ENCODE peak calls at places on chromosomes 4 and X, in five cellular contexts. One of them, this sample, is unnamed.

GRCh38 chr4:74632634-74633033 is 161.7 kb downstream of the BTC start:
- DNase-seq in activated CD8-positive, alpha-beta memory T cell treated with anti-CD3 and anti-CD28 coated beads for 48 hours: no peak
- DNase-seq in hippocampal formation: no peak
- DNase-seq in endothelial cell: no peak
- DNase-seq in CD4-positive, alpha-beta memory T cell: peak
- DNase-seq in this sample: no peak

GRCh38 chrX:38694394-38694793 is 106.9 kb upstream of the MID1IP1 start:
- DNase-seq in CD4-positive, alpha-beta memory T cell: no peak
- DNase-seq in activated CD8-positive, alpha-beta memory T cell treated with anti-CD3 and anti-CD28 coated beads for 48 hours: no peak
- DNase-seq in endothelial cell: no peak
- DNase-seq in hippocampal formation: no peak
- DNase-seq in this sample: no peak

GRCh38 chr4:87024181-87024580 is 89.4 kb downstream of the AFF1 start:
- DNase-seq in hippocampal formation: no peak
- DNase-seq in CD4-positive, alpha-beta memory T cell: no peak
- DNase-seq in endothelial cell: no peak
- DNase-seq in activated CD8-positive, alpha-beta memory T cell treated with anti-CD3 and anti-CD28 coated beads for 48 hours: no peak
- DNase-seq in this sample: no peak

GRCh38 chr4:85756938-85757337 is 282.0 kb downstream of the ARHGAP24 start:
- DNase-seq in CD4-positive, alpha-beta memory T cell: no peak
- DNase-seq in endothelial cell: peak
- DNase-seq in hippocampal formation: no peak
- DNase-seq in activated CD8-positive, alpha-beta memory T cell treated with anti-CD3 and anti-CD28 coated beads for 48 hours: no peak
- DNase-seq in this sample: no peak

GRCh38 chr4:163166041-163166579 is 580 bp downstream of the NAF1 start:
- DNase-seq in hippocampal formation: no peak
- DNase-seq in endothelial cell: peak
- DNase-seq in CD4-positive, alpha-beta memory T cell: peak
- DNase-seq in activated CD8-positive, alpha-beta memory T cell treated with anti-CD3 and anti-CD28 coated beads for 48 hours: peak
- DNase-seq in this sample: no peak

GRCh38 chr4:33924239-33924638 is 2320.1 kb downstream of the ARAP2 start:
- DNase-seq in hippocampal formation: no peak
- DNase-seq in endothelial cell: no peak
- DNase-seq in activated CD8-positive, alpha-beta memory T cell treated with anti-CD3 and anti-CD28 coated beads for 48 hours: no peak
- DNase-seq in CD4-positive, alpha-beta memory T cell: no peak
- DNase-seq in this sample: no peak

GRCh38 chrX:103124284-103124683 is 31.3 kb upstream of the NXF3 start:
- DNase-seq in activated CD8-positive, alpha-beta memory T cell treated with anti-CD3 and anti-CD28 coated beads for 48 hours: no peak
- DNase-seq in CD4-positive, alpha-beta memory T cell: no peak
- DNase-seq in hippocampal formation: no peak
- DNase-seq in endothelial cell: no peak
- DNase-seq in this sample: no peak

GRCh38 chrX:47579537-47579936 is 2.7 kb upstream of the TIMP1 start:
- DNase-seq in activated CD8-positive, alpha-beta memory T cell treated with anti-CD3 and anti-CD28 coated beads for 48 hours: no peak
- DNase-seq in hippocampal formation: no peak
- DNase-seq in endothelial cell: no peak
- DNase-seq in CD4-positive, alpha-beta memory T cell: no peak
- DNase-seq in this sample: no peak

GRCh38 chr4:153530284-153530995 is 64.3 kb downstream of the TMEM131L start:
- DNase-seq in CD4-positive, alpha-beta memory T cell: no peak
- DNase-seq in hippocampal formation: no peak
- DNase-seq in activated CD8-positive, alpha-beta memory T cell treated with anti-CD3 and anti-CD28 coated beads for 48 hours: no peak
- DNase-seq in endothelial cell: no peak
- DNase-seq in this sample: no peak

GRCh38 chrX:106891762-106892161 is 11.4 kb downstream of the RIPPLY1 start:
- DNase-seq in activated CD8-positive, alpha-beta memory T cell treated with anti-CD3 and anti-CD28 coated beads for 48 hours: no peak
- DNase-seq in CD4-positive, alpha-beta memory T cell: no peak
- DNase-seq in hippocampal formation: no peak
- DNase-seq in endothelial cell: no peak
- DNase-seq in this sample: no peak

This sample was measured in H1.